ENCODE peak calls at places on chromosomes 1 and 21, in four cellular contexts. I, L, K and O are unnamed samples.

GRCh38 chr1:206933333-206933945 is 11.7 kb upstream of the FCMR start:
- DNase-seq in I (no peak), L (no peak), K (peak), O (no peak)

GRCh38 chr1:206590025-206590834 is 22.0 kb downstream of the EIF2D start:
- DNase-seq in I (no peak), L (no peak), K (peak), O (peak)

GRCh38 chr1:211610779-211611556 is 32.0 kb upstream of the SLC30A1 start:
- DNase-seq in I (peak), L (peak), K (no peak), O (peak)

GRCh38 chr1:178531897-178532296 is 19.0 kb downstream of the TEX35 start:
- DNase-seq in I (no peak), L (no peak), K (peak), O (no peak)

GRCh38 chr1:96579639-96580038 is 141.9 kb upstream of the PTBP2 start:
- DNase-seq in I (no peak), L (no peak), K (peak), O (no peak)

GRCh38 chr1:239930646-239931262 is 160.9 kb upstream of the FMN2 start:
- DNase-seq in I (no peak), L (no peak), K (peak), O (no peak)

GRCh38 chr1:15402809-15403450 is 6.8 kb upstream of the EFHD2 start:
- DNase-seq in I (no peak), L (no peak), K (no peak), O (no peak)

GRCh38 chr1:167564592-167564991 is 11.0 kb upstream of the CREG1 start:
- DNase-seq in I (no peak), L (no peak), K (peak), O (no peak)

GRCh38 chr21:16873581-16873980 is 639.3 kb upstream of the CXADR start:
- DNase-seq in I (no peak), L (no peak), K (no peak), O (no peak)

GRCh38 chr21:39385299-39386145 is 36.6 kb upstream of the HMGN1 start:
- DNase-seq in I (peak), L (no peak), K (peak), O (peak)

GRCh38 chr1:237619553-237619952 is 271.2 kb downstream of the ZP4 start:
- DNase-seq in I (no peak), L (no peak), K (no peak), O (no peak)

GRCh38 chr1:228647523-228648444 is 87.5 kb upstream of the RHOU start:
- DNase-seq in I (no peak), L (peak), K (peak), O (peak)

GRCh38 chr1:89633745-89634625 is 1.1 kb downstream of the LRRC8C start:
- DNase-seq in I (peak), L (no peak), K (peak), O (peak)

GRCh38 chr1:112618114-112618720 is 724 bp downstream of the ST7L start:
- DNase-seq in I (no peak), L (no peak), K (peak), O (peak)

GRCh38 chr1:153119491-153119971 is 6.2 kb upstream of the SPRR2F start:
- DNase-seq in I (no peak), L (no peak), K (no peak), O (no peak)

GRCh38 chr1:110309768-110310167 is 29.4 kb upstream of the RBM15 start:
- DNase-seq in I (no peak), L (peak), K (peak), O (no peak)

GRCh38 chr1:155982106-155982505 is 3.8 kb upstream of the ARHGEF2 start:
- DNase-seq in I (no peak), L (no peak), K (no peak), O (no peak)

GRCh38 chr1:154483941-154484803 is 17.8 kb upstream of the TDRD10 start:
- DNase-seq in I (no peak), L (no peak), K (peak), O (no peak)

GRCh38 chr1:186420923-186421322 is 40.0 kb downstream of the PDC start:
- DNase-seq in I (no peak), L (no peak), K (no peak), O (peak)

GRCh38 chr1:151867785-151868403 is 14.4 kb upstream of the THEM5 start:
- DNase-seq in I (no peak), L (no peak), K (peak), O (peak)

GRCh38 chr1:162381941-162382750 is 618 bp downstream of the C1orf226 start:
- DNase-seq in I (no peak), L (no peak), K (no peak), O (no peak)